ENCODE peak calls at places on chromosomes 4 and X, in seven cellular contexts. One of them, this sample, is unnamed.
A peak's percentile ranks its signal among the peaks of the same experiment; 100 is the strongest.

GRCh38 chr4:94276204-94276603 is 66.4 kb downstream of the HPGDS start:
- DNase-seq in germinal center: no peak
- DNase-seq in islet precursor cell: no peak
- DNase-seq in NCI-H1694 treated with DMSO at 0.1 percent for 48 hours: no peak
- DNase-seq in midbrain: no peak
- DNase-seq in astrocyte of the spinal cord: no peak
- DNase-seq in posterior vena cava: no peak
- DNase-seq in this sample: no peak

GRCh38 chr4:41590591-41590990 is 52.6 kb downstream of the LIMCH1 start:
- DNase-seq in germinal center: no peak
- DNase-seq in islet precursor cell: no peak
- DNase-seq in NCI-H1694 treated with DMSO at 0.1 percent for 48 hours: peak; percentile 90
- DNase-seq in midbrain: no peak
- DNase-seq in astrocyte of the spinal cord: no peak
- DNase-seq in posterior vena cava: no peak
- DNase-seq in this sample: peak; percentile 74

GRCh38 chrX:19343462-19344206 is at the start of gene PDHA1:
- DNase-seq in germinal center: peak; percentile 88
- DNase-seq in islet precursor cell: peak; percentile 95
- DNase-seq in NCI-H1694 treated with DMSO at 0.1 percent for 48 hours: peak; percentile 55
- DNase-seq in midbrain: peak; percentile 93
- DNase-seq in astrocyte of the spinal cord: peak; percentile 92
- DNase-seq in posterior vena cava: peak; percentile 98
- DNase-seq in this sample: peak; percentile 94

GRCh38 chr4:54568184-54568583 is 89.6 kb upstream of the KIT start:
- DNase-seq in germinal center: no peak
- DNase-seq in islet precursor cell: peak; percentile 61
- DNase-seq in NCI-H1694 treated with DMSO at 0.1 percent for 48 hours: no peak
- DNase-seq in midbrain: no peak
- DNase-seq in astrocyte of the spinal cord: peak; percentile 64
- DNase-seq in posterior vena cava: no peak
- DNase-seq in this sample: no peak

GRCh38 chr4:153645183-153645582 is 38.9 kb upstream of the TLR2 start:
- DNase-seq in germinal center: no peak
- DNase-seq in islet precursor cell: no peak
- DNase-seq in NCI-H1694 treated with DMSO at 0.1 percent for 48 hours: no peak
- DNase-seq in midbrain: no peak
- DNase-seq in astrocyte of the spinal cord: no peak
- DNase-seq in posterior vena cava: no peak
- DNase-seq in this sample: no peak

GRCh38 chr4:20391224-20391623 is 139.5 kb downstream of the SLIT2 start:
- DNase-seq in germinal center: no peak
- DNase-seq in islet precursor cell: no peak
- DNase-seq in NCI-H1694 treated with DMSO at 0.1 percent for 48 hours: no peak
- DNase-seq in midbrain: no peak
- DNase-seq in astrocyte of the spinal cord: peak; percentile 50
- DNase-seq in posterior vena cava: no peak
- DNase-seq in this sample: no peak

GRCh38 chr4:140637836-140638235 is 69.1 kb upstream of the UCP1 start:
- DNase-seq in germinal center: peak; percentile 57
- DNase-seq in islet precursor cell: peak; percentile 70
- DNase-seq in NCI-H1694 treated with DMSO at 0.1 percent for 48 hours: no peak
- DNase-seq in midbrain: peak; percentile 1
- DNase-seq in astrocyte of the spinal cord: no peak
- DNase-seq in posterior vena cava: no peak
- DNase-seq in this sample: peak; percentile 18

GRCh38 chr4:145154573-145154972 is 25.8 kb downstream of the OTUD4 start:
- DNase-seq in germinal center: no peak
- DNase-seq in islet precursor cell: no peak
- DNase-seq in NCI-H1694 treated with DMSO at 0.1 percent for 48 hours: no peak
- DNase-seq in midbrain: peak; percentile 15
- DNase-seq in astrocyte of the spinal cord: peak; percentile 30
- DNase-seq in posterior vena cava: no peak
- DNase-seq in this sample: no peak

GRCh38 chrX:143536176-143536575 is 18.9 kb upstream of the SPANXN3 start:
- DNase-seq in germinal center: no peak
- DNase-seq in islet precursor cell: no peak
- DNase-seq in NCI-H1694 treated with DMSO at 0.1 percent for 48 hours: peak; percentile 41
- DNase-seq in midbrain: no peak
- DNase-seq in astrocyte of the spinal cord: no peak
- DNase-seq in posterior vena cava: no peak
- DNase-seq in this sample: peak; percentile 52

GRCh38 chr4:83629945-83630684 is 94.2 kb downstream of the GPAT3 start:
- DNase-seq in germinal center: no peak
- DNase-seq in islet precursor cell: no peak
- DNase-seq in NCI-H1694 treated with DMSO at 0.1 percent for 48 hours: no peak
- DNase-seq in midbrain: no peak
- DNase-seq in astrocyte of the spinal cord: peak; percentile 30
- DNase-seq in posterior vena cava: no peak
- DNase-seq in this sample: no peak

GRCh38 chr4:169663402-169663801 is 43.0 kb downstream of the CLCN3 start:
- DNase-seq in germinal center: no peak
- DNase-seq in islet precursor cell: no peak
- DNase-seq in NCI-H1694 treated with DMSO at 0.1 percent for 48 hours: no peak
- DNase-seq in midbrain: no peak
- DNase-seq in astrocyte of the spinal cord: no peak
- DNase-seq in posterior vena cava: no peak
- DNase-seq in this sample: no peak

GRCh38 chr4:6873792-6874461 is 35.7 kb upstream of the TBC1D14 start:
- DNase-seq in germinal center: peak; percentile 57
- DNase-seq in islet precursor cell: peak; percentile 82
- DNase-seq in NCI-H1694 treated with DMSO at 0.1 percent for 48 hours: peak; percentile 34
- DNase-seq in midbrain: peak; percentile 79
- DNase-seq in astrocyte of the spinal cord: peak; percentile 67
- DNase-seq in posterior vena cava: peak; percentile 91
- DNase-seq in this sample: peak; percentile 9